ENCODE peak calls at places on chromosomes 6 and 20, in five cellular contexts. J is HCT116, X is SK-N-SH, K is HFFc6, Q is foreskin fibroblast. C is an unnamed sample.

GRCh38 chr6:25499851-25500250 is 152.2 kb upstream of the SCGN start:
- DNase-seq in J (no peak), X (no peak), K (peak), Q (peak), C (no peak)

GRCh38 chr20:5918856-5919633 is 31.3 kb downstream of the TRMT6 start:
- DNase-seq in J (no peak), X (no peak), K (peak), Q (peak), C (no peak)

GRCh38 chr20:23856736-23857135 is 22.8 kb downstream of the CST5 start:
- DNase-seq in J (no peak), X (no peak), K (no peak), Q (no peak), C (no peak)

GRCh38 chr6:22072939-22073338 is 223.9 kb downstream of the PRL start:
- DNase-seq in J (no peak), X (no peak), K (no peak), Q (peak), C (no peak)

GRCh38 chr20:33679758-33680485 is 5.7 kb upstream of the NECAB3 start:
- DNase-seq in J (no peak), X (no peak), K (no peak), Q (no peak), C (no peak)

GRCh38 chr6:122735618-122736017 is 43.9 kb upstream of the FABP7 start:
- DNase-seq in J (no peak), X (no peak), K (no peak), Q (no peak), C (no peak)

GRCh38 chr20:10788877-10789276 is 115.1 kb upstream of the JAG1 start:
- DNase-seq in J (no peak), X (no peak), K (no peak), Q (no peak), C (no peak)

GRCh38 chr20:1491891-1492642 is 847 bp upstream of the SIRPB2 start:
- DNase-seq in J (no peak), X (no peak), K (no peak), Q (no peak), C (no peak)

GRCh38 chr6:119355157-119355556 is 5.6 kb upstream of the MAN1A1 start:
- DNase-seq in J (no peak), X (no peak), K (no peak), Q (peak), C (no peak)

GRCh38 chr6:15420959-15421438 is 175.1 kb downstream of the JARID2 start:
- DNase-seq in J (no peak), X (no peak), K (no peak), Q (no peak), C (no peak)

GRCh38 chr6:107784669-107785068 is 39.4 kb downstream of the SCML4 start:
- DNase-seq in J (no peak), X (no peak), K (no peak), Q (peak), C (no peak)

GRCh38 chr6:137867685-137868509 is 838 bp downstream of the TNFAIP3 start:
- DNase-seq in J (no peak), X (no peak), K (no peak), Q (peak), C (peak)

GRCh38 chr6:32852018-32852843 is 1.3 kb downstream of the TAP1 start:
- DNase-seq in J (no peak), X (no peak), K (no peak), Q (peak), C (no peak)

GRCh38 chr20:2752631-2753455 is 47.6 kb downstream of the CPXM1 start:
- DNase-seq in J (peak), X (no peak), K (no peak), Q (peak), C (peak)

GRCh38 chr6:27375613-27376079 is 12.9 kb upstream of the ZNF391 start:
- DNase-seq in J (no peak), X (no peak), K (no peak), Q (peak), C (no peak)

GRCh38 chr20:53643031-53643832 is 49.6 kb upstream of the ZNF217 start:
- DNase-seq in J (peak), X (no peak), K (peak), Q (peak), C (no peak)

GRCh38 chr6:39319621-39320369 is 2.7 kb downstream of the KCNK16 start:
- DNase-seq in J (no peak), X (no peak), K (no peak), Q (no peak), C (no peak)

GRCh38 chr20:51398083-51398482 is 144.4 kb downstream of the NFATC2 start:
- DNase-seq in J (no peak), X (no peak), K (no peak), Q (no peak), C (no peak)

GRCh38 chr20:35273449-35274171 is 4.3 kb downstream of the MMP24OS start:
- DNase-seq in J (no peak), X (no peak), K (no peak), Q (no peak), C (no peak)

GRCh38 chr20:45064812-45065211 is 36.1 kb downstream of the KCNS1 start:
- DNase-seq in J (no peak), X (no peak), K (no peak), Q (peak), C (no peak)
- TF ChIP-seq CTCF in J (no peak), X (no peak), K (no peak), Q (no peak), C (no peak)

GRCh38 chr20:61599061-61599930 is 347.2 kb downstream of the CDH4 start:
- DNase-seq in J (no peak), X (peak), K (no peak), Q (no peak), C (peak)
- TF ChIP-seq CTCF in J (no peak), X (no peak), K (peak), Q (no peak), C (peak)

DNA sequence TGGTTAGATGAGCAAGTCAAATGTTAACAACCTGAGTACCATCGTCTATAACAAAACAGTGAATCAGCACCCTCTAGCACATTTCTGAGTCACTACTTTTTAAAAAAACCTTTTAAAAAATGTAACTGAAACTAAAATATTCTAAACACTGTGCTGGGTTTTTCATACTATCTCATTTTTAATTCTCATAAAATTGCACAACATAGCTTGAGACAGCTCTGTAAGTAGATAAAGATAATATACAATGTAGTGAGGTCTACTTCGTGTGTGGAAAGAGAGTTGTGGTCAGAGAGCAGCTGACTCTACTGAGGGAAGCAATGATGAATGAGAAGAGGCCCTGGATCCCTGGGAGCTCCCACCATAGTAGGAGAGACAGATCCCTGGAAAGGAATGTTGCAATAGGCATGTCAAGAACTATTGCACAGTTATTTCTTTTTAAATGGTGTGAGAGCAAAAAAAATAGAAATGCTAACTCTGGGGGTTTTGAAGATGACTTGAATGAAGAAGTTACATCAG is 13.6 kb upstream of the CALHM6 start:
- DNase-seq in J (no peak), X (no peak), K (peak), Q (peak), C (no peak)
- TF ChIP-seq CTCF in J (no peak), X (peak), K (peak), Q (no peak), C (no peak)

DNA sequence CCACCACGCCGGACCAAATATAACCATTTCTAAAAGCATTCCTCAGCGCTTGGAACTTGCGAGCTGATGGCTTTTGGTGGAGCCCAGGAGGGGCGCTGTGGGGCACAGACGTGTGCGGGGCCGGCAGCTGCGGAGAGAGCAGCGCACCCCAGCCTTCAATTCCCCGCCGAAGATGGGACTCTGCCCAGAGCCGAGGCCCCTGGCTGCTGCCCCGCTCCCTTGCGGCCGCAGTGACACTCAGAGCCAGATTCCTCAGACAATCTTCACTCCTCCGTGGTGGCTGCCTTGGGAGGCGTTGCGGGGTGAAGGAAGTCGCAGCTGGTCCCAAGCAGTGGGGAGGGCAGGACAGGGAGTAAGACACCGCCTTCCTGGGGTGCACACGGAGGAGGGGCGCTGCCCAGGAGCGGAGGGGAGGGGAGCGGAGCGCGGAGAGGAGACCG is 87.7 kb downstream of the TMEM242 start:
- DNase-seq in J (no peak), X (no peak), K (no peak), Q (peak), C (peak)
- TF ChIP-seq CTCF in J (no peak), X (no peak), K (peak), Q (peak), C (peak)

DNA sequence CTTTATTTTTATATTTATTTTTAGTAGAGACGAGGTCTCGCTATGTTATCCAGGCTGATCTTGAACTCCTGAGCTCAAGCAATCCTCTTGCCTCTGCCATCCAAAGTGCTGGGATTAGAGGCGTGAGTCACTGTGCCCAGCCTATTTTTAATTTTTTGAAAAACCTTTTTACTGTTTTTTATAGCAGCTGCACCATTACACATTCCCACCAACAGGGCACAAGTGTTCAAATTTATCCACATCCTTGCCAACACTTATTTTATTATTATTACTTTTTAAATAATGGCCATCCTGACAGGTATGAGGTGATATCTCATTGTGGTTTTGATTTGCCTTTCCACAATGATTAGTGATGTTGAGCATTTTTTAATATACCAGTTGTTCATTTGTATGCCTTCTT is 42.5 kb downstream of the PACSIN1 start:
- DNase-seq in J (no peak), X (no peak), K (peak), Q (peak), C (no peak)
- TF ChIP-seq CTCF in J (no peak), X (peak), K (peak), Q (no peak), C (peak)

GRCh38 chr6:53794720-53795253 is at the start of gene LRRC1:
- DNase-seq in J (peak), X (peak), K (peak), Q (peak), C (peak)

GRCh38 chr6:53794073-53794719 is 609 bp upstream of the LRRC1 start:
- DNase-seq in J (peak), X (peak), K (peak), Q (peak), C (peak)

GRCh38 chr6:53796451-53796780 is 1.6 kb downstream of the LRRC1 start:
- DNase-seq in J (no peak), X (no peak), K (no peak), Q (no peak), C (no peak)

GRCh38 chr6:53795702-53796450 is 1.1 kb downstream of the LRRC1 start:
- DNase-seq in J (no peak), X (peak), K (no peak), Q (peak), C (peak)

DNA sequence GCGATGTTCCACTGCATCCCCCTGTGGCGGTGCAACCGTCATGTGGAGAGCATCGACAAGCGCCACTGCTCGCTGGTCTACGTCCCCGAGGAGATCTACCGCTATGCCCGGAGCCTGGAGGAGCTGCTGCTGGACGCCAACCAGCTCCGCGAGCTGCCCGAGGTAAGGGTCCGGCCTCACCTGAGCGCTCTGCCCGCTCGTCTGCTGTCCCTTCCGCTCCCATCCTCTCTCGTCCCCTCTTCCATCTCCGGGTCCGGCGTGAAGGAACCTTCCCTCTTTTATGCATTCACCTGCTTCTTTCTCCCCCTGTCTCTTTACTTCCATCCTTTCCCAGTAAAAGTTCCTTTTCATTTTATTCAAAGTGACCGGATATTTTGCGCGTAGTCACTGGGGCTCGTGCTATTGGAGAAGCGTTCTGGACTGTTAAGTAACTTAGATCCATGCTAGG is 473 bp downstream of the LRRC1 start:
- DNase-seq in J (no peak), X (no peak), K (no peak), Q (no peak), C (no peak)
- TF ChIP-seq CTCF in J (no peak), X (no peak), K (no peak), Q (no peak), C (no peak)

GRCh38 chr6:89311853-89312531 is 3.1 kb downstream of the GABRR2 start:
- DNase-seq in J (no peak), X (no peak), K (peak), Q (peak), C (peak)
- TF ChIP-seq CTCF in J (no peak), X (no peak), K (peak), Q (peak), C (no peak)

DNA sequence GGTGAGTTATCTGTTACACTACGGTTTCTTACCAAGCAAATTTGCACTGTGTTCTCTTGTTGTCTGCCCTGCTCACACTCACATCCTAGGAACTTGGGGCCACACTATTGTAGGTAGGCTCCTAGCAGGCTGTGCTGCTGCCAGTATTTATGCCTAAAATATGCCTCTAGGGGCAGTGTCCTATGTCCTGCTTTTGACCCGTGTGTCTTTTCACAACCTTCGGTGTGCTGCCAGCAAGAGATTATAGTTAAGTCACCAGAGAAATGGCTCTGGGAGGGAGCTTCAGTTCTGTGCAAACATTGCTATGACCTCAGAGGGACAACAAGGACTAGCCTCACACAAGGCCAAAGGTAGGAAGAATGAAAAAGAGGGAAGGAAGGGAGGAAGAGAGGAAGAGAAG is 8.9 kb upstream of the TAAR5 start:
- DNase-seq in J (peak), X (peak), K (no peak), Q (peak), C (peak)
- TF ChIP-seq CTCF in J (peak), X (peak), K (peak), Q (peak), C (no peak)

GRCh38 chr6:156779206-156780116 is 2.3 kb downstream of the ARID1B start:
- DNase-seq in J (no peak), X (peak), K (no peak), Q (peak), C (peak)
- TF ChIP-seq CTCF in J (no peak), X (no peak), K (no peak), Q (no peak), C (no peak)

DNA sequence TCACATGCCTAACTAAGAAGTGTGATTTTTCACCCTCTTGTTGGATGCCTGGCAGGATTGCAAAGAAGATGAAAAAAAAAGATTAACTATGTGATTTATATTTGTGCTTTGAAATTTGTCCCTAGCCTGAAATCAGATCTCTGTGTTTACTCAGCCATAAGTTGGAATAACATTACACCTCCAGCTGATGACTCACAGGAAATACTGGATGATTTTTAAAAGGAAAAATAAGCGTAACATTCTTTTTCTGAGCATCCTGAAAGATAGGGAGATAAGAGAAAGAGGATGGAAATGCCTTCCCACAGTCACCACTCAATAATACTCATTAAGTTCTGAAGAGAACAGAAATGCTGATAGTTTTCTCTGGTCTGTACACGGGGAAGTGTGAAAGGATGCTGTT is 37.5 kb upstream of the RIPPLY2 start:
- DNase-seq in J (no peak), X (peak), K (peak), Q (peak), C (no peak)
- TF ChIP-seq CTCF in J (no peak), X (no peak), K (no peak), Q (no peak), C (no peak)